ENCODE peak calls at places on chromosomes 6 and 20, in six cellular contexts. One of them, this sample, is unnamed. For H3K27me3 and H3K9me3, the result is how much of the 10 kb centered on the place peaks cover.

GRCh38 chr6:43933111-43933885 is 163.3 kb downstream of the VEGFA start:
- DNase-seq in esophagus muscularis mucosa: no peak
- DNase-seq in transverse colon: no peak
- DNase-seq in osteoblast: peak
- DNase-seq in right cardiac atrium: peak
- DNase-seq in CD4-positive, alpha-beta memory T cell: no peak
- DNase-seq in this sample: no peak

GRCh38 chr6:31419842-31420241 is 16.4 kb downstream of the MICA start:
- DNase-seq in osteoblast: peak
- DNase-seq in CD4-positive, alpha-beta memory T cell: no peak
- DNase-seq in right cardiac atrium: no peak
- DNase-seq in esophagus muscularis mucosa: peak
- DNase-seq in transverse colon: no peak
- DNase-seq in this sample: no peak

GRCh38 chr6:167645383-167645782 is 181.3 kb upstream of the AFDN start:
- DNase-seq in transverse colon: no peak
- DNase-seq in right cardiac atrium: no peak
- DNase-seq in esophagus muscularis mucosa: no peak
- DNase-seq in osteoblast: no peak
- DNase-seq in CD4-positive, alpha-beta memory T cell: no peak
- DNase-seq in this sample: no peak

GRCh38 chr6:166494101-166494441 is 92.4 kb downstream of the RAMACL start:
- DNase-seq in osteoblast: peak
- DNase-seq in CD4-positive, alpha-beta memory T cell: no peak
- DNase-seq in transverse colon: no peak
- DNase-seq in esophagus muscularis mucosa: no peak
- DNase-seq in right cardiac atrium: no peak
- DNase-seq in this sample: no peak

GRCh38 chr20:48910360-48910781 is 11.1 kb upstream of the ARFGEF2 start:
- DNase-seq in right cardiac atrium: no peak
- DNase-seq in CD4-positive, alpha-beta memory T cell: peak
- DNase-seq in osteoblast: no peak
- DNase-seq in transverse colon: no peak
- DNase-seq in esophagus muscularis mucosa: no peak
- DNase-seq in this sample: no peak

GRCh38 chr6:126267621-126268020 is 72.3 kb upstream of the CENPW start:
- DNase-seq in CD4-positive, alpha-beta memory T cell: no peak
- DNase-seq in transverse colon: no peak
- DNase-seq in osteoblast: no peak
- DNase-seq in right cardiac atrium: no peak
- DNase-seq in esophagus muscularis mucosa: no peak
- DNase-seq in this sample: no peak

GRCh38 chr6:137697267-137697938 is 169.7 kb upstream of the TNFAIP3 start:
- DNase-seq in osteoblast: peak
- DNase-seq in right cardiac atrium: no peak
- DNase-seq in esophagus muscularis mucosa: peak
- DNase-seq in transverse colon: peak
- DNase-seq in CD4-positive, alpha-beta memory T cell: no peak
- DNase-seq in this sample: no peak

GRCh38 chr6:146700078-146700686 is 101.4 kb downstream of the ADGB start:
- DNase-seq in osteoblast: peak
- DNase-seq in transverse colon: peak
- DNase-seq in right cardiac atrium: peak
- DNase-seq in CD4-positive, alpha-beta memory T cell: peak
- DNase-seq in esophagus muscularis mucosa: no peak
- DNase-seq in this sample: no peak

GRCh38 chr6:149054559-149055194 is 262.8 kb upstream of the TAB2 start:
- DNase-seq in esophagus muscularis mucosa: peak
- DNase-seq in CD4-positive, alpha-beta memory T cell: no peak
- DNase-seq in right cardiac atrium: no peak
- DNase-seq in transverse colon: no peak
- DNase-seq in osteoblast: no peak
- DNase-seq in this sample: no peak

DNA sequence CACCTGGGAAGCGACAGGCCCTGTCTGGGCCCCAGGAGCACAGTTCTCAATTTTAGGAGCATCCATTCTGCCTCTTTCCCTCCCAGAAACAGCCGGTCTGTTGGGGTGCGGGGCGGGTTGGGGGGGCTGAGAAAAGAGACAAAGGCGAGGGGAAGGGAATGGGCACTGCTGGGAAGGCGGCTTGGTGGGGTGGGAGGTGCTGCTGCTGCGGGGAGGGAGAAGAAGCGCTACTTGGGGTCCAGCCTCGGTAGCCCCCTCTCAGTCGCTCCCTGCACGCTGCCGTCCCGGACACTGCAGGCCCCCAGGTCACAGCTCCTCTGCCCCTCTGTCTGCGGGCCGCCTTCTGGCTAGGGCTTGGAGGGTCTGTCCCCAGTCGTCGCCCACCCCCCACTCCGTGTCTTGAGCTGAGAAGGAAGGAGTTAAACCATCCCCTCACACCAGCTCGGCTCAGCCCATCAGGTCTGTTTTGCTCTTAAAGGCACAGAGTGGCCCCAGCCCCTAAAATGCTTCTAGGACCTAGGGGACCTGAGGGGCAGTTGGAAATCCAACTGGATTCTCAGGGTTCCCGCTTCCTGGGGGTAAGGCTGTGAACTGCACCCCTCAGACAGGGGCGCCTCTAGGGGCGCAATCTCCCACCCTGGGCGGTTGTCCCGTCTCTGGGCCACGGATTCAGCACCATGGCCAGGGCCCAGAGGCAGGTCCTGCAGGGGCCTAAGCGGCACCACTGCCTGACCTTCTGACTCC is 740 bp downstream of the GDAP1L1 start:
- DNase-seq in right cardiac atrium: peak
- DNase-seq in CD4-positive, alpha-beta memory T cell: no peak
- DNase-seq in esophagus muscularis mucosa: no peak
- DNase-seq in osteoblast: peak
- DNase-seq in transverse colon: no peak
- DNase-seq in this sample: no peak
- H3K27me3 ChIP-seq in right cardiac atrium: under half
- H3K27me3 ChIP-seq in CD4-positive, alpha-beta memory T cell: under half
- H3K27me3 ChIP-seq in esophagus muscularis mucosa: under half
- H3K27me3 ChIP-seq in osteoblast: under half
- H3K27me3 ChIP-seq in transverse colon: under half
- H3K27me3 ChIP-seq in this sample: under half

GRCh38 chr20:44954198-44954597 is 6.0 kb downstream of the TOMM34 start:
- DNase-seq in right cardiac atrium: no peak
- DNase-seq in esophagus muscularis mucosa: no peak
- DNase-seq in transverse colon: no peak
- DNase-seq in osteoblast: no peak
- DNase-seq in CD4-positive, alpha-beta memory T cell: no peak
- DNase-seq in this sample: no peak

GRCh38 chr20:44958276-44958675 is 1.9 kb downstream of the TOMM34 start:
- DNase-seq in CD4-positive, alpha-beta memory T cell: no peak
- DNase-seq in transverse colon: no peak
- DNase-seq in osteoblast: no peak
- DNase-seq in right cardiac atrium: no peak
- DNase-seq in esophagus muscularis mucosa: no peak
- DNase-seq in this sample: no peak

GRCh38 chr20:44956410-44956809 is 3.8 kb downstream of the TOMM34 start:
- DNase-seq in right cardiac atrium: no peak
- DNase-seq in CD4-positive, alpha-beta memory T cell: no peak
- DNase-seq in transverse colon: no peak
- DNase-seq in osteoblast: no peak
- DNase-seq in esophagus muscularis mucosa: no peak
- DNase-seq in this sample: no peak

GRCh38 chr20:44952731-44953130 is 7.5 kb downstream of the TOMM34 start:
- DNase-seq in esophagus muscularis mucosa: no peak
- DNase-seq in transverse colon: no peak
- DNase-seq in CD4-positive, alpha-beta memory T cell: no peak
- DNase-seq in right cardiac atrium: no peak
- DNase-seq in osteoblast: no peak
- DNase-seq in this sample: no peak

DNA sequence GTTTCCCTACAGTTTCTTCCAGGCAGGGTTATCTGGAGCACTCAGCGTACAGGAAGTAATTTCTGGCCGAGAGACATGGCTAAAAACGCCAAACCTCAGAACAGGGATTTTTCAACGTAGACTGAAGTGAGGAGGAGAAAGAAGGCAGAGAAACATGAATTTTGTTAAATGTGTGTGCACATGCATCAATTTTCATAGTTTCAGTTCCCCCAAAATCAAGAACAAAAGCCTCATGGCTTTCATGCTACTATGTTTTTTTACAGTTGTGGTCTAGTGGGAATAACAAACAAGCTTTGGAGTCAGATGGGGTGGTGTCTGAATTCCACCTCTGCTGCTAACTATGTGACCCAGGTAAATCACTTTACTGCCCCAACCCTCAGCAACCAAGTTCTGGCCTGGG is 4.9 kb downstream of the TOMM34 start:
- DNase-seq in esophagus muscularis mucosa: no peak
- DNase-seq in transverse colon: no peak
- DNase-seq in osteoblast: no peak
- DNase-seq in CD4-positive, alpha-beta memory T cell: no peak
- DNase-seq in right cardiac atrium: no peak
- DNase-seq in this sample: no peak
- H3K9me3 ChIP-seq in esophagus muscularis mucosa: under half
- H3K9me3 ChIP-seq in transverse colon: under half
- H3K9me3 ChIP-seq in osteoblast: under half
- H3K9me3 ChIP-seq in CD4-positive, alpha-beta memory T cell: under half
- H3K9me3 ChIP-seq in right cardiac atrium: under half
- H3K9me3 ChIP-seq in this sample: under half

DNA sequence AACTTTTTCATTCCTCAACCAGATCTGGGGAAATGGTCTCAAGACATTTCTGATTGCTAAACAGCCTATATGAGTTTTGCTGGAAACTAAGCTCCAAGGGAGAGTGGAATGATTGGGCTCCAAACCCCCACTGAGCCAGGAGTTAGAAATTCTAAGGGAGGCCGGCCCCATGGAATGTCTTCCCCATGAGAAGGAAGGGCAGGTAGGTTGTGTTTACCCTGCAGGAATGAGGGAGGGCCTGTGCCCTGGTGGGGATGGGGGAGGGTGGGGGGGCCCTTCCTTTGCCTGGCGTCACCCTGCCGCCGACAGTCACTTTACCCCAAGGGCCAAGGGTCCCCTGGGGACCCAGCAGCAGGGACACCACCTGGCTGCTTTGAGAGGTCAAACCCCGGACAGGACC is 298.9 kb downstream of the TFAP2C start:
- DNase-seq in esophagus muscularis mucosa: no peak
- DNase-seq in right cardiac atrium: no peak
- DNase-seq in transverse colon: no peak
- DNase-seq in CD4-positive, alpha-beta memory T cell: no peak
- DNase-seq in osteoblast: no peak
- DNase-seq in this sample: no peak
- H3K27me3 ChIP-seq in esophagus muscularis mucosa: under half
- H3K27me3 ChIP-seq in right cardiac atrium: under half
- H3K27me3 ChIP-seq in transverse colon: half or more
- H3K27me3 ChIP-seq in CD4-positive, alpha-beta memory T cell: under half
- H3K27me3 ChIP-seq in osteoblast: under half
- H3K27me3 ChIP-seq in this sample: under half

GRCh38 chr20:31236953-31237352 is 20.5 kb upstream of the DEFB115 start:
- DNase-seq in transverse colon: no peak
- DNase-seq in esophagus muscularis mucosa: no peak
- DNase-seq in right cardiac atrium: no peak
- DNase-seq in CD4-positive, alpha-beta memory T cell: no peak
- DNase-seq in osteoblast: no peak
- DNase-seq in this sample: no peak
- H3K9me3 ChIP-seq in transverse colon: under half
- H3K9me3 ChIP-seq in esophagus muscularis mucosa: under half
- H3K9me3 ChIP-seq in right cardiac atrium: under half
- H3K9me3 ChIP-seq in CD4-positive, alpha-beta memory T cell: under half
- H3K9me3 ChIP-seq in osteoblast: under half
- H3K9me3 ChIP-seq in this sample: under half

GRCh38 chr20:45994761-45995160 is 13.9 kb upstream of the MMP9 start:
- DNase-seq in esophagus muscularis mucosa: no peak
- DNase-seq in CD4-positive, alpha-beta memory T cell: no peak
- DNase-seq in osteoblast: peak
- DNase-seq in transverse colon: no peak
- DNase-seq in right cardiac atrium: no peak
- DNase-seq in this sample: no peak
- H3K27me3 ChIP-seq in esophagus muscularis mucosa: under half
- H3K27me3 ChIP-seq in CD4-positive, alpha-beta memory T cell: under half
- H3K27me3 ChIP-seq in osteoblast: under half
- H3K27me3 ChIP-seq in transverse colon: half or more
- H3K27me3 ChIP-seq in right cardiac atrium: under half
- H3K27me3 ChIP-seq in this sample: under half

DNA sequence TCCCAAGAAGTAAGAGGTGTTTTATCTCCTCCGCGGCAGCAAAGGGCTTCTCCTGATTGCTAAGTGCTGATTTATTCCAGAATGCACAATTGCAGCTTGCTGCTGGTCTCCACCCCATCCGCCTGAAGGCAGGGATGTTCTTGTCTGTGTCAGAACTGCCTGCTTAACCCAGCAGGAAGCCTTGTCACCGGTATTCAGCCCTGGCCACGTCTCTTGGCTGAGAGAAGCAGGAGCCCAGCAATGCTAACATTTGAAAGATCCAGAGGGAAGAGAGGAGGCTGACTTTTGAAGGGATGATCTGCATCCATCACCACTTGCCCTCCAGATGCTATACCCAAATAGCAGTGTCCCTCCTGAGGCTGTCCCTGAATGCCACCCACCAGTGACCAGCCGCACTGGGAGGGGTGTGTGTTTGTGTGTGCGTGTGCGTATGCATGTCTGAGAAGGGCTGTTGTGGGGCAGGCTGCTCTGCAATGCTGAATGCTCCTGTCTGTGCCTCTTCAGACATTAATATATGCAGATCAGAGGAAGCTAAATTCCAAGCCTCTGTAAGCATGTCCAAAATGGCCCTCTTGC is 4.0 kb downstream of the SCML4 start:
- DNase-seq in CD4-positive, alpha-beta memory T cell: peak
- DNase-seq in transverse colon: peak
- DNase-seq in osteoblast: no peak
- DNase-seq in esophagus muscularis mucosa: peak
- DNase-seq in right cardiac atrium: no peak
- DNase-seq in this sample: peak
- H3K9me3 ChIP-seq in CD4-positive, alpha-beta memory T cell: under half
- H3K9me3 ChIP-seq in transverse colon: under half
- H3K9me3 ChIP-seq in osteoblast: under half
- H3K9me3 ChIP-seq in esophagus muscularis mucosa: under half
- H3K9me3 ChIP-seq in right cardiac atrium: under half
- H3K9me3 ChIP-seq in this sample: under half

GRCh38 chr6:34490390-34491090 is 24.7 kb downstream of the PACSIN1 start:
- DNase-seq in transverse colon: no peak
- DNase-seq in esophagus muscularis mucosa: no peak
- DNase-seq in CD4-positive, alpha-beta memory T cell: no peak
- DNase-seq in osteoblast: no peak
- DNase-seq in right cardiac atrium: no peak
- DNase-seq in this sample: no peak
- H3K27me3 ChIP-seq in transverse colon: under half
- H3K27me3 ChIP-seq in esophagus muscularis mucosa: under half
- H3K27me3 ChIP-seq in CD4-positive, alpha-beta memory T cell: under half
- H3K27me3 ChIP-seq in osteoblast: under half
- H3K27me3 ChIP-seq in right cardiac atrium: under half
- H3K27me3 ChIP-seq in this sample: under half

This sample was measured in CD8-positive, alpha-beta T cell.